ENCODE peak calls at places on chromosomes 6 and 20, in six cellular contexts. W, P, Y, L, Z and T are unnamed samples.

GRCh38 chr6:63425493-63425892 is 105.7 kb upstream of the LGSN start:
- DNase-seq in W (no peak), P (no peak), Y (no peak), L (no peak), Z (no peak), T (no peak)

GRCh38 chr6:154350293-154350692 is 6.3 kb downstream of the IPCEF1 start:
- DNase-seq in W (peak), P (no peak), Y (no peak), L (no peak), Z (no peak), T (no peak)

GRCh38 chr6:145811741-145812140 is 2.9 kb downstream of the FBXO30 start:
- DNase-seq in W (no peak), P (no peak), Y (no peak), L (no peak), Z (no peak), T (no peak)

GRCh38 chr6:137323860-137324259 is 104.7 kb upstream of the IFNGR1 start:
- DNase-seq in W (no peak), P (no peak), Y (no peak), L (no peak), Z (no peak), T (peak)

GRCh38 chr6:15066433-15067337 is 179.2 kb upstream of the JARID2 start:
- DNase-seq in W (peak), P (no peak), Y (peak), L (no peak), Z (no peak), T (no peak)

GRCh38 chr20:41386502-41387427 is 20.1 kb upstream of the EMILIN3 start:
- DNase-seq in W (peak), P (no peak), Y (no peak), L (no peak), Z (no peak), T (no peak)

GRCh38 chr20:57707320-57707719 is 2.5 kb downstream of the PMEPA1 start:
- DNase-seq in W (no peak), P (no peak), Y (no peak), L (no peak), Z (no peak), T (no peak)

GRCh38 chr20:62736026-62736406 is 27.4 kb downstream of the NTSR1 start:
- DNase-seq in W (no peak), P (no peak), Y (no peak), L (no peak), Z (no peak), T (no peak)

GRCh38 chr6:40962241-40962640 is 76.8 kb downstream of the UNC5CL start:
- DNase-seq in W (peak), P (peak), Y (no peak), L (peak), Z (peak), T (no peak)

GRCh38 chr20:25045343-25045712 is 12.6 kb downstream of the ACSS1 start:
- DNase-seq in W (no peak), P (no peak), Y (no peak), L (no peak), Z (no peak), T (no peak)

GRCh38 chr6:35500782-35501181 is 3.9 kb upstream of the TEAD3 start:
- DNase-seq in W (peak), P (no peak), Y (no peak), L (peak), Z (no peak), T (no peak)

GRCh38 chr6:87282743-87283142 is 39.6 kb upstream of the SMIM8 start:
- DNase-seq in W (no peak), P (no peak), Y (no peak), L (no peak), Z (no peak), T (no peak)

GRCh38 chr6:22764521-22764920 is 195.2 kb downstream of the HDGFL1 start:
- DNase-seq in W (peak), P (no peak), Y (no peak), L (no peak), Z (no peak), T (no peak)

GRCh38 chr20:63696628-63697356 is at the start of gene TNFRSF6B:
- DNase-seq in W (no peak), P (no peak), Y (no peak), L (no peak), Z (no peak), T (no peak)

GRCh38 chr6:134550604-134551003 is 232.7 kb upstream of the SGK1 start:
- DNase-seq in W (peak), P (peak), Y (no peak), L (no peak), Z (no peak), T (no peak)

GRCh38 chr20:49575551-49576060 is 7.7 kb upstream of the PTGIS start:
- DNase-seq in W (no peak), P (no peak), Y (no peak), L (no peak), Z (no peak), T (no peak)

GRCh38 chr6:3383525-3383924 is 73.3 kb downstream of the SLC22A23 start:
- DNase-seq in W (peak), P (no peak), Y (peak), L (peak), Z (peak), T (peak)

GRCh38 chr6:3384346-3385143 is 72.3 kb downstream of the SLC22A23 start:
- DNase-seq in W (no peak), P (no peak), Y (no peak), L (no peak), Z (no peak), T (no peak)

GRCh38 chr6:3382399-3383279 is 74.2 kb downstream of the SLC22A23 start:
- DNase-seq in W (peak), P (no peak), Y (no peak), L (peak), Z (no peak), T (no peak)

GRCh38 chr6:3386374-3386857 is 70.4 kb downstream of the SLC22A23 start:
- DNase-seq in W (no peak), P (no peak), Y (no peak), L (no peak), Z (no peak), T (no peak)

DNA sequence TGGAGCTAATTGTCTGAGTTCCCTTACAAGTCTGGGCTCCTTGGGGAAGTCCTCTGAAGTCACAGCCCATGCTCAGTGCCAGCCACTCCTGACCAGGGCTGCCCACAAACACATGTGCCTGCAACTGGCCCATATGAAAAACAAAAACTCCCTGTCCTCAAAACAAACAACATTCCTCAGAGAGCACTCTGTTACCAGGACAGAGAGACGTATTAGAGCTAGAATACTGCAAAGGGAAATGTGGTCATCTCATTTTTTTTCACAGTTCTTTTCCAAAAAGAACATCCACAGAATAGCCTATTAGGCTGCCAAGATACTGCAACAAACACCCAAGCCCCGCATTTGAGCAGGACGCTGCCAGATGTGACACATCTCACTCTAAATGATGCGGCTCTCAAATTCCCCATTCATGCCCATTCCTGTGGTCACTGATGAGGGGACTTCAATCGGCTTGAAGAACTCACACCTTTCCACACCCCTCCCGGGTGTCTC is 71.1 kb downstream of the SLC22A23 start:
- DNase-seq in W (no peak), P (no peak), Y (no peak), L (no peak), Z (no peak), T (no peak)
- TF ChIP-seq BHLHE40 in W (no peak), P (no peak), Y (no peak), L (no peak), Z (peak), T (no peak)

DNA sequence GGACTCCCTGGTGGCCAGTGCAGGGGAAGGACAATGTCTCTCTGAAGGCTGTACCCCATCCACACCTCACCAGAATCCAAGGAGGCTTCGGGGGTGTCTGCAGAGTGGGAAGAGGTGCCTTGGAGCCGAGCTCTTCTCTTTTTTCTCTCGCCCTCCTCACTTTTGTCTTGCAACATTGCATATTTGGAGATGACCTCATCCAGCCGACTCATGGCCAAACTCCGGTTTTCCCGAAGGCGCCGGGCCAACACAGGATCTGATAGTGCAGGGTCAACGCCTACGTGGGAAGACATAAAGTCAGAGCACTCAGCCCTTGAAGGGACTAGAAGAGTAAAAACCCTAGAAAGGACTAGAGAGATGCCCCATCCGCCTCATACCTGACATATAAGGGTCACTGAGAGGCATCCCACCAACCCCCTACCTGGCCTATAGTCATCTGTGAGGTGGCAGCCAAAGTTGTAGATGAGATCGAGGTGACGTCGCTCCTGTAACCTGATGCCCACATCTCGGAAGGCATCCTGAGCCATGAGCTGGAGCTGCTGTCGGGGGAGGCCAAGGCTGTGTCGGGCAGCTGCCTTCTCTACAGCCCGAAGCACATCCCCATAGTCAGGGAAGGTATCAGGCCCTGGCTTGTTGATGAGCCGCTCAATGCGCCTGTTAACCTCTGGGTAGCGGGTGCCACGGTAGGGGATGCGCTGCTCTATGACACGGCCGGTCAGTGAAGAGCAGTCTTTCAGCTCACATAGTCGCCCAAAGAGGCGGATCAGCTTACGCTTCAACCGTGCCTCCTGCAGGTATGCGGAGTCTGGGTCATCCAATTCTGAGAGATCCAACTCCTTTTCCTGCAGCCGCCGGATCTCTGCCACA is 3.0 kb upstream of the ZBTB22 start:
- DNase-seq in W (peak), P (no peak), Y (no peak), L (no peak), Z (no peak), T (no peak)
- TF ChIP-seq BHLHE40 in W (peak), P (no peak), Y (no peak), L (no peak), Z (no peak), T (no peak)

GRCh38 chr6:69848552-69848951 is 17.8 kb upstream of the COL19A1 start:
- DNase-seq in W (no peak), P (no peak), Y (no peak), L (no peak), Z (no peak), T (no peak)
- TF ChIP-seq BHLHE40 in W (no peak), P (no peak), Y (no peak), L (no peak), Z (no peak), T (no peak)

GRCh38 chr6:166898910-166899309 is 57.4 kb downstream of the RNASET2 start:
- DNase-seq in W (no peak), P (no peak), Y (no peak), L (no peak), Z (no peak), T (no peak)
- TF ChIP-seq BHLHE40 in W (no peak), P (no peak), Y (no peak), L (no peak), Z (no peak), T (no peak)

GRCh38 chr6:12150812-12151432 is 138.8 kb downstream of the HIVEP1 start:
- DNase-seq in W (no peak), P (peak), Y (peak), L (peak), Z (no peak), T (peak)
- TF ChIP-seq BHLHE40 in W (no peak), P (no peak), Y (no peak), L (no peak), Z (no peak), T (no peak)

DNA sequence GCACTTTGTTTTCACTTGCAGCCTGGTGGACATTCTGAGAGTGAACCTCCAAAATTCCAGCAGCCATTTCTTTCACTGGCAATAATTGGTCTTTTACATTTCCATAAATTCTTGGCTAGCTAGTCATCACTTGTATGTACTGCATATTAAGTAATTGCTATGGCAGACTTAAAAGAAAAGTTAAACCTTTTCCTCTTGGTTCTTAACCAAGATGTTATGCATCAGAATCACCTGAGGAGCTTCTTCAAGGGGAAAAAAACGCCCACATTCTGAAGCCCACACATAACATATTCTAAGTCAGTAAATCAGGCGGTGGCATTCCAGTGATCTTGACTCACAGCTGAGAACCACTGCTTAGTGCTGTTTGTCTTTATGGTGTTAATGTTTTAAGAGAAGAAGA is 37.0 kb downstream of the CDC40 start:
- DNase-seq in W (peak), P (no peak), Y (no peak), L (no peak), Z (no peak), T (no peak)
- TF ChIP-seq BHLHE40 in W (no peak), P (no peak), Y (no peak), L (no peak), Z (no peak), T (no peak)

DNA sequence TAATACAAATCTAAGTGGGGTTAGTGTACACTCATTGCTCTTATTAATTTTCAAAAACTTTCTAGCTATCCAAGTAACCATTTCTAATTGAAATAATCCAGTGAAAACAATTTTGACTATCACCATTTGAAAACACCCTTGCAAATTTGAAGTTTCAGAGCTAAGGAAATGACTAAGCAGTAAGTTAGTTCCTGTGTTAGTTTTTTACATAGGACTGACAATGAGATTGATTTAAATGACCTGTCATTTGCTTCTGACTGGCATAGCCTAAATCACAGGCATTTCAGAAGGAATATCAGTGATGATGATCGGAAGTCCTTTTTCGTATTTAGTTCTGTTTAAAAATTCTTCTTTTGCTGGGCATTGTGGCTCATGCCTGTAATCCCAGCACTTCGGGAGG is 27.0 kb downstream of the STK4 start:
- DNase-seq in W (peak), P (no peak), Y (no peak), L (no peak), Z (no peak), T (no peak)
- TF ChIP-seq BHLHE40 in W (no peak), P (no peak), Y (no peak), L (no peak), Z (no peak), T (no peak)

DNA sequence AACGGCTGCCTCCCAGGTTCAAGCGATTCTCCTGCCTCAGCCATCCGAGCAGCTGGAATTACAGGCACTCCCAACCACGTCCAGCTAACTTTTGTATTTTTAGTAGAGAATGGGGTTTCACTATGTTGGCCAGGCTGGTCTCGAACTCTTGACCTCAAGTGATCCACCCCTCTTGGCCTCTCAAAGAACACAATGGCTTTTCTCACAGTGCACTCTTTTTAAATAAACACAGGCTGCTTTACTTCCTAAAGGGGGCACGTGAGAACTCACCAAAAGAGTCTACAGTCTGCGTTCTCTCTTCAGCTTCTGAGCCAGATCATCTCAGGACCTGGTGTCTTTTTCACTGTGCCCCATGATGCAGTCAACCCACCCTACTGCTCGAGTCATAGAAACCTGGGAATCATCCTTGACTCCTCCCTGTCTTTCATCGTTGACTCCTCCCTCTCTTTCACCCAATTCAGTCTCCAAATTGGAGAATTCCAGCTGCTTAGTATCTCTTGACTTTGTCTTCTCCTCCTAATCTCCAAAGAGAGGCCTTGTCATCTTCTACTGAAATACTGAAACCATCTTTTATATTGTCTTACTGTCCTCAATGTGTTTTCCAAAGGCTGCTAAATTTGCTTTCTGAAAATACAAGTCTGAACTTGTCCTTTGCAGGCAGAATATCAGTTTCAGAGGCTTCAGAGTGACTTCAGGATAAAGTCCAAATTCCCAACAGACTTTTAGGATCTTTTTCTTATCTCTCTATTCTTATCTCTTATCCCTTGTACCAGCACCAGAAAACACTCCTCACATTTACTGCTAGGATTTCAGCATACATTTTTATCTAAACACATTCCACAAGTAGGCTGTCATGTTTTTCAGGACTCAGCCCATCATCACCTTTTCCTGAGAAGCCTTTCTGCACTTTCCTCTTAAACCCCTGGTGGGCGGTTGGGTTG is 323.4 kb downstream of the SYNE1 start:
- DNase-seq in W (peak), P (no peak), Y (no peak), L (peak), Z (no peak), T (peak)
- TF ChIP-seq BHLHE40 in W (peak), P (no peak), Y (no peak), L (peak), Z (no peak), T (no peak)